ENCODE peak calls at places on chromosomes 7 and 10, in seven cellular contexts. A is adrenal gland, R is OCI-LY7, M is suprapubic skin, Y is colonic mucosa, E is left ventricle myocardium inferior, S is heart right ventricle. W is an unnamed sample. For H3K36me3, the result is how much of the 10 kb centered on the place peaks cover.

GRCh38 chr10:28256776-28257175 is 46.1 kb downstream of the MPP7 start:
- DNase-seq in A (no peak), R (no peak), M (no peak), Y (no peak), E (no peak), S (no peak), W (no peak)

GRCh38 chr10:25113231-25114035 is 61.4 kb upstream of the GPR158 start:
- DNase-seq in A (peak), R (peak), M (peak), Y (peak), E (peak), S (peak), W (peak)

GRCh38 chr10:132570771-132571564 is 33.4 kb downstream of the INPP5A start:
- DNase-seq in A (no peak), R (peak), M (peak), Y (peak), E (no peak), S (no peak), W (no peak)

GRCh38 chr7:111835066-111835465 is 272.8 kb upstream of the IMMP2L start:
- DNase-seq in A (no peak), R (no peak), M (no peak), Y (no peak), E (no peak), S (no peak), W (peak)

GRCh38 chr7:157930926-157931466 is 594.2 kb downstream of the DNAJB6 start:
- DNase-seq in A (no peak), R (no peak), M (no peak), Y (no peak), E (no peak), S (no peak), W (no peak)

GRCh38 chr10:12382956-12383531 is 33.7 kb downstream of the CAMK1D start:
- DNase-seq in A (no peak), R (no peak), M (no peak), Y (no peak), E (no peak), S (no peak), W (no peak)

GRCh38 chr7:136654406-136654805 is 214.0 kb upstream of the CHRM2 start:
- DNase-seq in A (no peak), R (no peak), M (no peak), Y (no peak), E (no peak), S (no peak), W (no peak)

GRCh38 chr10:93630609-93631320 is 18.4 kb downstream of the PDE6C start:
- DNase-seq in A (no peak), R (no peak), M (no peak), Y (no peak), E (no peak), S (no peak), W (no peak)

GRCh38 chr7:91556239-91556638 is 292.0 kb downstream of the FZD1 start:
- DNase-seq in A (no peak), R (no peak), M (no peak), Y (no peak), E (no peak), S (no peak), W (no peak)

GRCh38 chr7:112790651-112790973 is 419 bp upstream of the TMEM168 start:
- DNase-seq in A (no peak), R (peak), M (no peak), Y (no peak), E (no peak), S (no peak), W (no peak)

GRCh38 chr7:16034353-16034752 is 347.9 kb upstream of the MEOX2 start:
- DNase-seq in A (no peak), R (no peak), M (no peak), Y (no peak), E (no peak), S (no peak), W (no peak)

GRCh38 chr7:127137146-127137545 is 115.6 kb downstream of the GRM8 start:
- DNase-seq in A (no peak), R (no peak), M (no peak), Y (no peak), E (no peak), S (no peak), W (no peak)

GRCh38 chr7:74044366-74045350 is 16.7 kb downstream of the ELN start:
- DNase-seq in A (no peak), R (no peak), M (no peak), Y (no peak), E (no peak), S (no peak), W (peak)

GRCh38 chr10:29266641-29267040 is 22.2 kb upstream of the LYZL1 start:
- DNase-seq in A (no peak), R (no peak), M (no peak), Y (no peak), E (no peak), S (no peak), W (peak)

GRCh38 chr7:63071396-63071795 is 927.3 kb upstream of the ZNF722 start:
- DNase-seq in A (no peak), R (no peak), M (no peak), Y (no peak), E (no peak), S (no peak), W (no peak)

GRCh38 chr7:111509298-111509697 is 53.0 kb downstream of the IMMP2L start:
- DNase-seq in A (no peak), R (no peak), M (no peak), Y (no peak), E (no peak), S (no peak), W (no peak)

GRCh38 chr10:69826789-69827532 is 25.3 kb downstream of the COL13A1 start:
- DNase-seq in A (no peak), R (no peak), M (no peak), Y (no peak), E (no peak), S (no peak), W (no peak)

GRCh38 chr10:124345521-124345920 is 73.2 kb downstream of the OAT start:
- DNase-seq in A (no peak), R (no peak), M (no peak), Y (no peak), E (no peak), S (no peak), W (no peak)

GRCh38 chr10:80938920-80939319 is 401.2 kb downstream of the SH2D4B start:
- DNase-seq in A (no peak), R (no peak), M (no peak), Y (no peak), E (no peak), S (no peak), W (no peak)

GRCh38 chr7:155456772-155457543 is 971 bp upstream of the EN2 start:
- DNase-seq in A (peak), R (no peak), M (no peak), Y (peak), E (peak), S (peak), W (no peak)

DNA sequence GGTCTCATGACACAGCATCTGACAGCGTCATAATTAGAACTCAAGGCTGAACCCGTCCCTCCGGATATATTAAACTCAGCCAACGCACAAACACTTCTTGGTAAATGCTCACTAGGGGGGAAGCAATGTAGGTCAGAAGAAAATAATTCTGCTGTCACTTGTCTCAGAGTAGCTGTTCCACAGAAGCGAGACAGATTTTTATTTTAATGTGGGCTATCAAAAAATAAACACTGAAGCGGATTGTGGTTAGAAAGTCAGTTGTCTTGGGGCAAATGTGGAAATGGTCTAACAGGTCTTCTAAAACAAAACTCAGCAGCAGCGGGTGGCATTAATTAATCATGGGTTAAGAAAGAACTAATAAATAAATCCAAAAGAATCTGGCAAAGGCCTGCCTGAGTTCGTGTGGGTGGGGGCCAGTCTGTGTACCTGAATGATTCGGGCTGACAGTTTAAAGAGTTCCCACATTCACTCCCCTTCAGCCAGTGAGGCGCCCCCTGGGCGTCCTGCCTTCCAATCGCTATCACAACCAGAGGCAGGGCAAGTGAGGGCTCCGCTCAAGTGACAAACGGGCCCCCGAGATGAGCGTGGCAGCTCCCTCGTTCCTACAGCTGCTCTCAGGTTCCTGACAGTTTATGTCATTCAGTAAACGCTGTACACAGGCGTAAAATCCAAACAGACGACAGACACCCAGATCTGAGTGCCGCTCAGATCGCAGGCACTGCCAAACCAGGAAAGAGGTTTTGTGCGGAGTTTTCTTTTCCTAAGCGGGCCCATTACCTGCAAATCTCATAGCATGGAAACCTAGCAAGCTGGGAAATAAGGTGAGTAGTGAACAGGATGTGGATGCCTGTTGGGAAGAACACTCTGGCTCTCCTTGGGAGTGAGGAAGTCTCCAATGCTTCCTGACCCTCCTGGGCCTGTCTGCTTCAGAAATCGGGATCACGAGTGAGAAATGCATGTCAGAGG is 52.9 kb downstream of the NRAP start:
- DNase-seq in A (no peak), R (no peak), M (no peak), Y (no peak), E (no peak), S (no peak), W (no peak)
- TF ChIP-seq CTCF in A (no peak), R (no peak), M (no peak), Y (no peak), E (no peak), S (no peak), W (no peak)

GRCh38 chr7:36165059-36165458 is 12.0 kb downstream of the EEPD1 start:
- DNase-seq in A (no peak), R (no peak), M (no peak), Y (no peak), E (no peak), S (no peak), W (no peak)

GRCh38 chr7:36158321-36158605 is 5.2 kb downstream of the EEPD1 start:
- DNase-seq in A (no peak), R (no peak), M (no peak), Y (no peak), E (no peak), S (no peak), W (no peak)

GRCh38 chr7:36159618-36160017 is 6.6 kb downstream of the EEPD1 start:
- DNase-seq in A (no peak), R (no peak), M (no peak), Y (no peak), E (no peak), S (no peak), W (no peak)

GRCh38 chr7:36160313-36160712 is 7.3 kb downstream of the EEPD1 start:
- DNase-seq in A (no peak), R (no peak), M (no peak), Y (no peak), E (no peak), S (no peak), W (no peak)

DNA sequence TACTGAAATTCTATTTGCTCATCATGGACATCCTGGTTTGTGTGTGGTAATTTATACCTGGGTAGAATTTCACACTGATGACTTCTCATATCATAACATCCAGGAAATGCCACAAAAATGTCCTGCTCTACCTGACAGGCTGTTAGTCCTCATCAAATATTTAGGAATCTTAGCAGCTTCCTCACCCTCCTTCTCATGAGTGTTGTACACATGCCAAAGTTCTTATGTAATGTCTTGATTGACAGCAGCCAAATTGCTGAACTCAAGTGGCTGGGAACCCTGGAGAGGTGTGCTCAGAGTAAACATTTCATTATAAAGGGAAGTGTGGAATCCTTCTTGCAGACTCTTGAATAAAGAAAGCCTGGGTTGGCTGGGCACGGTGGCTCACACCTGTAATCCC is 8.9 kb downstream of the EEPD1 start:
- DNase-seq in A (no peak), R (no peak), M (no peak), Y (no peak), E (no peak), S (no peak), W (no peak)
- H3K36me3 ChIP-seq in A (under half), R (under half), M (under half), Y (under half), E (under half), S (under half), W (under half)

GRCh38 chr10:91409869-91410637 is at the start of gene HECTD2:
- DNase-seq in A (peak), R (peak), M (peak), Y (peak), E (peak), S (peak), W (peak)
- TF ChIP-seq CTCF in A (peak), R (peak), M (peak), Y (peak), E (peak), S (peak), W (no peak)

GRCh38 chr10:341081-341740 is 206.0 kb downstream of the ZMYND11 start:
- DNase-seq in A (peak), R (no peak), M (no peak), Y (no peak), E (no peak), S (no peak), W (no peak)
- H3K36me3 ChIP-seq in A (under half), R (half or more), M (under half), Y (under half), E (half or more), S (under half), W (under half)